ENCODE peak calls at places on chromosomes 6 and 20, in seven cellular contexts. O is GM12891, V is transverse colon, G is stomach, X is A549, C is Peyer's patch, L is heart left ventricle. U is an unnamed sample.

GRCh38 chr20:60632420-60633262 is 619.4 kb upstream of the CDH4 start:
- DNase-seq in O (no peak), C (no peak), G (no peak), V (no peak), L (no peak), X (no peak), U (no peak)

GRCh38 chr6:42899871-42900270 is 16.0 kb upstream of the PTCRA start:
- DNase-seq in O (no peak), C (no peak), L (no peak), V (no peak), X (no peak), G (no peak), U (no peak)

GRCh38 chr6:21398741-21399140 is 194.8 kb upstream of the SOX4 start:
- DNase-seq in V (no peak), X (no peak), C (no peak), L (no peak), O (no peak), G (no peak), U (no peak)

GRCh38 chr6:145668844-145669243 is 66.5 kb downstream of the EPM2A start:
- DNase-seq in O (no peak), C (no peak), V (no peak), G (no peak), X (no peak), L (no peak), U (no peak)

GRCh38 chr20:62457098-62457497 is 18.7 kb downstream of the GATA5 start:
- DNase-seq in O (no peak), V (no peak), L (no peak), C (no peak), X (no peak), G (no peak), U (no peak)

GRCh38 chr20:4896971-4897497 is 104.3 kb downstream of the SLC23A2 start:
- DNase-seq in C (no peak), X (no peak), O (no peak), V (no peak), G (no peak), L (no peak), U (no peak)

GRCh38 chr6:47235964-47236760 is 73.5 kb downstream of the TNFRSF21 start:
- DNase-seq in L (peak), C (peak), G (no peak), X (no peak), O (no peak), V (peak), U (no peak)

GRCh38 chr20:56430471-56430870 is 18.4 kb downstream of the CASS4 start:
- DNase-seq in X (no peak), V (no peak), G (no peak), O (no peak), L (no peak), C (no peak), U (no peak)

GRCh38 chr6:170423814-170424633 is 117.5 kb downstream of the FAM120B start:
- DNase-seq in G (no peak), C (no peak), O (no peak), L (no peak), X (no peak), V (no peak), U (no peak)

GRCh38 chr6:150142304-150142656 is 564 bp upstream of the PPP1R14C start:
- DNase-seq in C (no peak), O (no peak), V (peak), G (no peak), X (no peak), L (no peak), U (no peak)

GRCh38 chr6:81808834-81809598 is 56.5 kb upstream of the TENT5A start:
- DNase-seq in G (no peak), L (peak), X (no peak), V (no peak), O (no peak), C (no peak), U (no peak)

GRCh38 chr6:40587240-40588069 is at the start of gene LRFN2:
- DNase-seq in X (peak), V (peak), G (peak), O (peak), L (peak), C (peak), U (peak)

GRCh38 chr6:111925296-111925695 is 52.0 kb upstream of the FYN start:
- DNase-seq in L (no peak), G (no peak), O (no peak), X (no peak), C (no peak), V (no peak), U (no peak)

GRCh38 chr20:32232487-32232886 is 24.8 kb downstream of the POFUT1 start:
- DNase-seq in C (no peak), O (no peak), V (no peak), G (no peak), L (no peak), X (no peak), U (no peak)

GRCh38 chr20:19934792-19935491 is 82.2 kb upstream of the NAA20 start:
- DNase-seq in O (no peak), L (peak), X (peak), V (peak), G (peak), C (peak), U (no peak)

GRCh38 chr6:78611097-78611625 is 256.2 kb upstream of the IRAK1BP1 start:
- DNase-seq in O (no peak), V (no peak), C (no peak), L (no peak), X (no peak), G (no peak), U (no peak)

GRCh38 chr6:50145125-50145524 is 95.4 kb upstream of the DEFB112 start:
- DNase-seq in L (no peak), V (no peak), O (no peak), G (no peak), X (peak), C (no peak), U (no peak)

GRCh38 chr20:60962367-60963045 is 289.6 kb upstream of the CDH4 start:
- DNase-seq in G (no peak), V (no peak), O (no peak), C (no peak), L (no peak), X (no peak), U (no peak)

GRCh38 chr6:118774596-118774995 is 119.4 kb upstream of the ASF1A start:
- DNase-seq in G (no peak), V (no peak), X (no peak), O (no peak), C (no peak), L (no peak), U (no peak)

GRCh38 chr6:43907312-43907711 is 137.3 kb downstream of the VEGFA start:
- DNase-seq in V (no peak), G (no peak), O (no peak), L (no peak), X (no peak), C (no peak), U (no peak)

GRCh38 chr6:77457720-77458349 is 5.5 kb downstream of the HTR1B start:
- DNase-seq in X (peak), L (peak), C (peak), V (peak), G (peak), O (no peak), U (peak)

GRCh38 chr6:25503686-25504085 is 148.3 kb upstream of the SCGN start:
- DNase-seq in G (no peak), V (no peak), L (no peak), O (no peak), X (no peak), C (no peak), U (no peak)

GRCh38 chr6:36444470-36444869 is 1.7 kb downstream of the KCTD20 start:
- DNase-seq in X (no peak), L (no peak), V (no peak), C (no peak), O (no peak), G (no peak), U (no peak)

GRCh38 chr6:169810066-169810989 is 58.9 kb downstream of the ERMARD start:
- DNase-seq in G (no peak), O (no peak), X (no peak), V (peak), C (peak), L (no peak), U (no peak)

GRCh38 chr20:51562334-51563140 is 20.0 kb upstream of the NFATC2 start:
- DNase-seq in G (peak), X (peak), O (peak), V (peak), L (peak), C (peak), U (peak)
- TF ChIP-seq POLR2A in G (no peak), X (no peak), O (no peak), V (peak), L (no peak), C (peak), U (no peak)

DNA sequence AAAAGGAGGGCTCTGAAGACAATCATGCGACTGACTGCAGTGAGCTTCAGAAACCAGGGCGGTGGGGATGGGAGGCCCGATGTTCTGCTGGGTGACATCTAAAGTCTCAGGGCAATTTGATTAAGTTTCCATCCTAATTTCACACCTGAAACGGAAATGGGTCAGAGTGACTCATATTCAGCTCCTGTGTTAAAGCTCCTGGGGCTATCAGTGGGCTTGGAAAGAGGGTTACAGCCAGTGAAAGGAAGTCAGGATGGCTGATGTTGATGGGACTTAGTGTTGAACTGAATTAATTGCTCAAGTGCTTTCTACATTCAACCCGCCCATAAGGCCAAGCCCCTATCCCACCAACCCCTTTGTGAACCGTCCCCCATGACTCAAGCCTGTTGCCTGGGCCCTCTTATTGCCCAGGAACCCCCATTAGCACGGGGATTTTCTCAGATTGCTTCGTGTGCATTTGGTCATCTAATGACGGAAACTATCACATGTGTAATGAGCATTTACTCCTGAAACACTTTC is 47.1 kb upstream of the TBC1D7 start:
- DNase-seq in C (no peak), G (no peak), O (peak), L (no peak), X (no peak), V (no peak), U (no peak)
- TF ChIP-seq POLR2A in C (no peak), G (no peak), O (no peak), L (no peak), X (no peak), V (no peak), U (no peak)

GRCh38 chr20:48829940-48830339 is 2.1 kb upstream of the PREX1 start:
- DNase-seq in L (no peak), V (no peak), G (no peak), X (no peak), O (no peak), C (no peak), U (no peak)

GRCh38 chr20:48826064-48826463 is 1.7 kb downstream of the PREX1 start:
- DNase-seq in L (no peak), X (no peak), O (no peak), C (no peak), G (no peak), V (no peak), U (no peak)

GRCh38 chr20:48826883-48827771 is 672 bp downstream of the PREX1 start:
- DNase-seq in X (no peak), G (peak), V (peak), C (peak), L (no peak), O (no peak), U (peak)

GRCh38 chr20:48828734-48829460 is 1.1 kb upstream of the PREX1 start:
- DNase-seq in L (no peak), G (no peak), V (no peak), O (no peak), C (peak), X (peak), U (peak)

GRCh38 chr20:48827880-48828733 is at the start of gene PREX1:
- DNase-seq in G (peak), L (peak), O (peak), V (peak), C (peak), X (peak), U (peak)
- TF ChIP-seq POLR2A in G (no peak), L (peak), O (no peak), V (no peak), C (no peak), X (peak), U (no peak)

GRCh38 chr6:166286831-166287271 is 21.3 kb downstream of the PRR18 start:
- DNase-seq in X (no peak), O (no peak), L (no peak), V (no peak), C (peak), G (no peak), U (no peak)
- TF ChIP-seq POLR2A in X (no peak), O (peak), L (no peak), V (no peak), C (no peak), G (no peak), U (no peak)

DNA sequence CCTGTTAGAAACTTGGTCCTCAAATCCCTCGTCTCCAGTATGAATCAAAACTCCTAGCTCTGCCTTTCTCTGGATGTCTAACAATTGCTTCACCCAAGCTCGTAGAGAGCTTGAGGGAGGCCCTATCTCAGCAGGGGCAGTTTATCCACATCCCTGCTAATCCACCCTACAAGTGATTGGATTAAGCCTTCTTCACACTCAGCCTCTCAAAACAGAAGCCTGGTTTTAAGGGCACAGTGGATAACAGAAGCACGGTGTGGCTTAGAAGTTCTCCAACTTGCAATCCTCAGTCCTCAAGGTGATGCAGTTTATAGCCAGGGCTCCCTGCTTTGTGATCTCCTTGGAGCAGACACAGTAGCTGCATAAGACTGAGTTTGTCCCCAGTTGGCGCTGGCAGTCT is 383.9 kb downstream of the KIF16B start:
- DNase-seq in C (no peak), X (no peak), G (no peak), V (no peak), O (no peak), L (no peak), U (no peak)
- TF ChIP-seq POLR2A in C (no peak), X (no peak), G (no peak), V (no peak), O (no peak), L (no peak), U (no peak)

DNA sequence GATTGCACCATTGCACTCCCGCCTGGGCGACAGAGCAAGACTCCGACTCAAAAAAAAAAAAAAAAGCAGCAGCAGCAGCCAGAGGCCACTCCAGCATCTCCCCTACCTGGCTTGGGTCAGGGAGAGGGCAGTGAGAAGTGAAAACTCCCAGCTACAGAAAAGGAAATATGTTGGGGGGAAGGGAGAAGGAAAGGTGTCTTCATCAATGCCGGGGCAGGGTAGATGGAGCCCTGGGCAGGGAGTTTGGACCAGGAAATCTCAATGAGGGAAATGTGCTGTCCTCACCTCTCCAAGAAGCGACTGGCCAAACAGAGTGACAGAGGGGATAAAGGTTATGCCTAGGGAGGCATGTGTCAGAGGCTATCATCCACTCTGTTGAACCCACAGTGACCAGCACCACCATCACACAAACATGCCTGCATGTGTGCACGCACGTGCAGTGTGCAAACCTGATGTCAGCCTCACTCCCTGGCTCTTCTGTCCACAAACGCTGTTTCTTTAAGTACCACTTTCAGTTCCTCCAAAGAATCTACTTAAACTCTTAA is 887 bp upstream of the AIF1 start:
- DNase-seq in L (no peak), X (no peak), O (no peak), V (no peak), G (no peak), C (no peak), U (no peak)
- TF ChIP-seq POLR2A in L (no peak), X (no peak), O (no peak), V (no peak), G (no peak), C (no peak), U (no peak)

DNA sequence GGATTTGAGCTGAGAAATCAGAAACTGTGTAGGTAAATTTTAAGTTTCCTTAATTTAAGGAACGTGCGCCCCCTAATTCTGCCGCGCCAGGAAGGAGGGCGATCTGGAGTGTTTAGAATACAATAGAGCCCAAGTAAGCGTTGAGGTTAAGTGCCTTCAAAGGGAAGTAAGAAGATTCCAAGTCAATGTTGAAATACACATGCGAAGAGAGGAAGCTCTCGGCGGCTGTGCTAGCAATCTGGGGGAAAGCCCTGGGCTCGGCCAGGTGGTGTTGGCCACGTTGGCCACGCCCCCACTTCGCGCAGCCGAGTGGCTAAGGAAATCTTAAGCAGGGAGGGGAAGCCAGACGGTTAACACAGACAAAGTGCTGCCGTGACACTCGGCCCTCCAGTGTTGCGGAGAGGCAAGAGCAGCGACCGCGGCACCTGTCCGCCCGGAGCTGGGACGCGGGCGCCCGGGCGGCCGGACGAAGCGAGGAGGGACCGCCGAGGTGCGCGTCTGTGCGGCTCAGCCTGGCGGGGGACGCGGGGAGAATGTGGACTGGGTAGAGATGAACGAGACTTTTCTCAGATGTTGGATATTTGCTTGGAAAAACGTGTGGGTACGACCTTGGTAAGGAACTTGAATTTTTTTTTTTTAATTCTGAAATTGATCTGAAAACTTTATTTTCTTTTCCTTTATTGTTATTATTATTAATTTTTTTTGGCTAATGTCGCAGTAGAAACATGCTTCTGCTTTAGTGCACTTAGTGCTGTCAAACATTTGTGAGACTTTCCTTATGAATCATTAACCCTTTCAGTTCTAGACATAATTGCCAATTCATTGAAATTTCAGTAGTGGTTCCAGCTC is at the start of gene PRDM1:
- DNase-seq in C (peak), V (peak), O (peak), X (peak), L (peak), G (peak), U (peak)
- TF ChIP-seq POLR2A in C (peak), V (peak), O (no peak), X (no peak), L (peak), G (no peak), U (no peak)

GRCh38 chr6:39228111-39228971 is 934 bp downstream of the KCNK5 start:
- DNase-seq in V (no peak), X (no peak), O (no peak), G (no peak), C (no peak), L (no peak), U (peak)
- TF ChIP-seq POLR2A in V (no peak), X (no peak), O (no peak), G (no peak), C (no peak), L (no peak), U (no peak)

GRCh38 chr20:10433623-10434466 is at the start of gene MKKS:
- DNase-seq in V (peak), G (peak), O (peak), X (peak), C (peak), L (peak), U (peak)
- TF ChIP-seq POLR2A in V (no peak), G (no peak), O (no peak), X (peak), C (peak), L (peak), U (no peak)